ENCODE peak calls at places on chromosomes 2 and 18, in five cellular contexts. U is SHP77, J is epithelial cell of esophagus, K is mucosa of gallbladder, Q is Ammon's horn. G is an unnamed sample.

GRCh38 chr2:33019796-33020195 is 73.0 kb downstream of the LTBP1 start:
- DNase-seq in U (no peak), J (no peak), K (no peak), Q (no peak), G (no peak)

GRCh38 chr18:46215902-46216723 is 111.9 kb downstream of the HAUS1 start:
- DNase-seq in U (no peak), J (peak), K (no peak), Q (no peak), G (peak)

GRCh38 chr18:3794537-3795348 is 344.8 kb downstream of the TGIF1 start:
- DNase-seq in U (no peak), J (peak), K (peak), Q (no peak), G (peak)

GRCh38 chr2:106890611-106891010 is 4.6 kb upstream of the ST6GAL2 start:
- DNase-seq in U (no peak), J (no peak), K (no peak), Q (no peak), G (no peak)

GRCh38 chr2:14134737-14135136 is 497.8 kb upstream of the LRATD1 start:
- DNase-seq in U (no peak), J (no peak), K (no peak), Q (no peak), G (no peak)

GRCh38 chr2:67013821-67014220 is 383.3 kb upstream of the ETAA1 start:
- DNase-seq in U (no peak), J (peak), K (no peak), Q (no peak), G (no peak)

GRCh38 chr18:644395-645004 is 13.0 kb upstream of the TYMS start:
- DNase-seq in U (no peak), J (no peak), K (no peak), Q (peak), G (peak)

GRCh38 chr18:9684901-9685738 is 23.0 kb upstream of the RAB31 start:
- DNase-seq in U (no peak), J (no peak), K (no peak), Q (no peak), G (no peak)

GRCh38 chr2:46561731-46562450 is 82.5 kb downstream of the TMEM247 start:
- DNase-seq in U (no peak), J (no peak), K (no peak), Q (no peak), G (no peak)

GRCh38 chr2:160271166-160272086 is 71.4 kb upstream of the ITGB6 start:
- DNase-seq in U (no peak), J (no peak), K (peak), Q (no peak), G (no peak)

GRCh38 chr2:19744456-19744855 is 157.3 kb downstream of the TTC32 start:
- DNase-seq in U (no peak), J (no peak), K (no peak), Q (no peak), G (no peak)

GRCh38 chr2:196530910-196531309 is 108.6 kb upstream of the CCDC150 start:
- DNase-seq in U (no peak), J (no peak), K (no peak), Q (no peak), G (no peak)

GRCh38 chr2:239157766-239158165 is 243.1 kb downstream of the HDAC4 start:
- DNase-seq in U (no peak), J (peak), K (peak), Q (no peak), G (peak)

GRCh38 chr2:145752091-145752806 is 1232.3 kb upstream of the ZEB2 start:
- DNase-seq in U (peak), J (peak), K (no peak), Q (peak), G (peak)

GRCh38 chr2:237026981-237027711 is 58.5 kb upstream of the COPS8 start:
- DNase-seq in U (peak), J (peak), K (peak), Q (peak), G (peak)

GRCh38 chr18:42275138-42275535 is 320.1 kb downstream of the PIK3C3 start:
- DNase-seq in U (no peak), J (no peak), K (no peak), Q (no peak), G (no peak)

GRCh38 chr2:72205546-72205863 is 57.8 kb upstream of the CYP26B1 start:
- DNase-seq in U (no peak), J (no peak), K (peak), Q (peak), G (no peak)

GRCh38 chr2:37827911-37828411 is 97.1 kb upstream of the RMDN2 start:
- DNase-seq in U (no peak), J (peak), K (no peak), Q (no peak), G (peak)

GRCh38 chr2:168538534-168538933 is 82.5 kb downstream of the CERS6 start:
- DNase-seq in U (no peak), J (peak), K (no peak), Q (no peak), G (peak)

GRCh38 chr18:54983041-54983686 is 23.9 kb upstream of the CCDC68 start:
- DNase-seq in U (peak), J (peak), K (no peak), Q (peak), G (peak)

G was measured in kidney tubule cell.